ENCODE peak calls at places on chromosome 13, in four cellular contexts. One of them, this sample, is unnamed.
A peak's percentile ranks its signal among the peaks of the same experiment; 100 is the strongest.

GRCh38 chr13:51587372-51587771 is 3.1 kb downstream of the WDFY2 start:
- DNase-seq in mammary epithelial cell: no peak
- DNase-seq in DND-41: no peak
- DNase-seq in GM23338: no peak
- DNase-seq in this sample: no peak

GRCh38 chr13:36766295-36766694 is 52.7 kb upstream of the RFXAP start:
- DNase-seq in mammary epithelial cell: peak; percentile 84
- DNase-seq in DND-41: no peak
- DNase-seq in GM23338: peak; percentile 17
- DNase-seq in this sample: no peak

GRCh38 chr13:34561033-34561432 is 381.0 kb upstream of the NBEA start:
- DNase-seq in mammary epithelial cell: no peak
- DNase-seq in DND-41: no peak
- DNase-seq in GM23338: no peak
- DNase-seq in this sample: no peak

GRCh38 chr13:90416519-90416918 is 931.0 kb upstream of the MIR17HG start:
- DNase-seq in mammary epithelial cell: peak; percentile 24
- DNase-seq in DND-41: no peak
- DNase-seq in GM23338: no peak
- DNase-seq in this sample: peak; percentile 76

GRCh38 chr13:37194428-37194861 is 89.0 kb upstream of the CSNK1A1L start:
- DNase-seq in mammary epithelial cell: peak; percentile 88
- DNase-seq in DND-41: no peak
- DNase-seq in GM23338: no peak
- DNase-seq in this sample: no peak

GRCh38 chr13:29196409-29197074 is 376.4 kb downstream of the MTUS2 start:
- DNase-seq in mammary epithelial cell: no peak
- DNase-seq in DND-41: no peak
- DNase-seq in GM23338: no peak
- DNase-seq in this sample: no peak

GRCh38 chr13:86567119-86567518 is 767.9 kb upstream of the SLITRK6 start:
- DNase-seq in mammary epithelial cell: no peak
- DNase-seq in DND-41: no peak
- DNase-seq in GM23338: peak; percentile 58
- DNase-seq in this sample: no peak

GRCh38 chr13:103157434-103158145 is 91.4 kb upstream of the SLC10A2 start:
- DNase-seq in mammary epithelial cell: no peak
- DNase-seq in DND-41: no peak
- DNase-seq in GM23338: no peak
- DNase-seq in this sample: no peak

GRCh38 chr13:40452741-40453665 is 213.4 kb downstream of the FOXO1 start:
- DNase-seq in mammary epithelial cell: peak; percentile 97
- DNase-seq in DND-41: no peak
- DNase-seq in GM23338: no peak
- DNase-seq in this sample: no peak

GRCh38 chr13:96053003-96053703 is at the start of gene UGGT2:
- DNase-seq in mammary epithelial cell: peak; percentile 90
- DNase-seq in DND-41: no peak
- DNase-seq in GM23338: peak; percentile 90
- DNase-seq in this sample: peak; percentile 77

GRCh38 chr13:20525144-20525600 is 485 bp downstream of the CRYL1 start:
- DNase-seq in mammary epithelial cell: peak; percentile 7
- DNase-seq in DND-41: no peak
- DNase-seq in GM23338: peak; percentile 66
- DNase-seq in this sample: peak; percentile 21

GRCh38 chr13:75549262-75550158 is at the start of gene UCHL3:
- DNase-seq in mammary epithelial cell: peak; percentile 91
- DNase-seq in DND-41: peak; percentile 96
- DNase-seq in GM23338: peak; percentile 98
- DNase-seq in this sample: peak; percentile 97

GRCh38 chr13:37485766-37486165 is 112.8 kb downstream of the POSTN start:
- DNase-seq in mammary epithelial cell: no peak
- DNase-seq in DND-41: no peak
- DNase-seq in GM23338: no peak
- DNase-seq in this sample: no peak

GRCh38 chr13:45584816-45585215 is 30.7 kb downstream of the ERICH6B start:
- DNase-seq in mammary epithelial cell: peak; percentile 15
- DNase-seq in DND-41: no peak
- DNase-seq in GM23338: peak; percentile 43
- DNase-seq in this sample: peak; percentile 35
- TF ChIP-seq CTCF in mammary epithelial cell: peak; percentile 47
- TF ChIP-seq CTCF in DND-41: peak; percentile 34
- TF ChIP-seq CTCF in GM23338: peak; percentile 65
- TF ChIP-seq CTCF in this sample: peak; percentile 49

GRCh38 chr13:112069727-112070300 is 2.9 kb downstream of the SOX1 start:
- DNase-seq in mammary epithelial cell: no peak
- DNase-seq in DND-41: no peak
- DNase-seq in GM23338: no peak
- DNase-seq in this sample: no peak

GRCh38 chr13:112067121-112067741 is at the start of gene SOX1:
- DNase-seq in mammary epithelial cell: no peak
- DNase-seq in DND-41: no peak
- DNase-seq in GM23338: peak; percentile 73
- DNase-seq in this sample: peak; percentile 81

GRCh38 chr13:112068531-112069062 is 1.6 kb downstream of the SOX1 start:
- DNase-seq in mammary epithelial cell: no peak
- DNase-seq in DND-41: no peak
- DNase-seq in GM23338: no peak
- DNase-seq in this sample: no peak

GRCh38 chr13:112067871-112068305 is 939 bp downstream of the SOX1 start:
- DNase-seq in mammary epithelial cell: no peak
- DNase-seq in DND-41: no peak
- DNase-seq in GM23338: peak; percentile 76
- DNase-seq in this sample: peak; percentile 62

DNA sequence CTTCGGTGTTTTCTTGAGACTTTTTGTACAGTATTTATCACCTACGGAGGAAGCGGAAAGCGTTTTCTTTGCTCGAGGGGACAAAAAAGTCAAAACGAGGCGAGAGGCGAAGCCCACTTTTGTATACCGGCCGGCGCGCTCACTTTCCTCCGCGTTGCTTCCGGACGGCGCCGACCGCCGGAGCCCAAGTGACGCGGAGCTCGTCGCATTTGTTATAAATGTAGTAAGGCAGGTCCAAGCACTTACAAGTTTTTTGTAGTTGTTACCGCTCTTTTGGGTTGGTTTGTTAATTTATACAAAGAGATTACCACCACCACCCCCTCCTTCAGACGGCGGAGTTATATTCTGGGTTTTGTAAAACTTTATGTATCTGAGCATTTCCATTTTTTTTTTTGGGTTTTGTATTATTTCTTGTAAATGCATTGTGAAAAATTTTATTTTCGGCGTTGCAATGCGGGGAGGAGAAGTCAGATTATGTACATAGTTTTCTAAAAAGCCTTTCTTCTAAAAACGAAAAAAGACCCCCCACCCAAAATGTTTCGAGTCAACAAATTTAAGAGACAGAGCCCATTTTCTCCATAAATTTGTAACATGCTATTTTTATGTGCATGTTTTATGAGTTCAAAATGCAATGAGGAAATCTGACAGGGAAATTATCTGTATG is 2.2 kb downstream of the SOX1 start:
- DNase-seq in mammary epithelial cell: no peak
- DNase-seq in DND-41: no peak
- DNase-seq in GM23338: no peak
- DNase-seq in this sample: no peak
- TF ChIP-seq EZH2 in mammary epithelial cell: peak; percentile 24
- TF ChIP-seq EZH2 in DND-41: no peak
- TF ChIP-seq EZH2 in GM23338: peak; percentile 98
- TF ChIP-seq EZH2 in this sample: peak; percentile 16

DNA sequence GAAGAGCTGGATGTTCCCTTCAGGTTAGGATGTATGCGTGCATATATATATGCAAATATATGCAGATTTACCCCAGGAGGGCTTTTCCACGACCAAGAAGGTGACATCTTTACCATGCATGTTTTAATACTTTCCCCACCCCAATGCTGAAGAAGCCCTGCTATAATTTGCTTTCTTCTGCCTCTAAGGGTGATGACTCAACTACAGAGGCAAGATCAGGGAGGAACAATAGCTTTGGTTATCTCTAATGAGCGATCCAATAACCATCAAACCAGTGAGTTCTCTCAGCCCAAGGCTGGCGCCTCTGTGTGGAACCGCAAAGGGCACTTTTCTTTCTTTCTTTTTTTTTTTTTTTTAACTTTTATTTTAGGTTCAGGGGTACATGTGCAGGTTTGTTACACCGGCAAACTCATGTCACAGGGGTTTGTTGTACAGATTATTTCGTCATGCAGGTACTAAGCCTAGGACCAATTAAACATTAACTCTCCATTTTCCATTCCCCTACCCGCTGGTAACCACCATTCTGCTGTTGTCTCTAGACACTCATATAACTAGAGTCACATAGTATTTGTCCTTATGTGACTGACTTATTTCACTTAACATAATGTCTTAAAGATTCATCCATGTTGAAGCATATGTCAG is 25.7 kb upstream of the UBE2L5 start:
- DNase-seq in mammary epithelial cell: peak; percentile 58
- DNase-seq in DND-41: no peak
- DNase-seq in GM23338: peak; percentile 12
- DNase-seq in this sample: peak; percentile 45
- H3K27ac ChIP-seq in mammary epithelial cell: peak overlapping the region; percentile 81
- H3K27ac ChIP-seq in DND-41: peak overlapping the region; percentile 17
- H3K27ac ChIP-seq in GM23338: no peak overlapping the region
- H3K27ac ChIP-seq in this sample: peak overlapping the region; percentile 80

DNA sequence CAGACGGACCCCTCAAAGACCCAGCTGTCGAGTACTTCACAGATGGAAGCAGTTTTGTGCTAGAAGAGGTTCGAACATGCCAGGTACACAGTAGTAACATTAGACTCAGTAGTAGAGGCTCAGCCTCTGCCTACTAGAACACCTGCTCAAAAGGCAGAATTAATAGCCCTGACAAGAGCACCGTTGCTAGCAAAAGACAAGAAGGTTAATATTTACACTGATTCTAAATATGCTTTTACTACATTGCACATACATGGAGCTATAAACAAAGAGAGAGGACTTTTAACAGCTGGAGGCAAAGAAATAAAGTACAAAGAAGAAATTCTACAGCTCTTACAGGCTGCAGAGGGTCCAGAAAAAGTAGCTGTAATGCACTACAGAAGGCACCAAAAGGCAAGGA is 13.6 kb upstream of the SLC15A1 start:
- DNase-seq in mammary epithelial cell: no peak
- DNase-seq in DND-41: no peak
- DNase-seq in GM23338: no peak
- DNase-seq in this sample: no peak
- TF ChIP-seq CTCF in mammary epithelial cell: no peak
- TF ChIP-seq CTCF in DND-41: no peak
- TF ChIP-seq CTCF in GM23338: no peak
- TF ChIP-seq CTCF in this sample: no peak

DNA sequence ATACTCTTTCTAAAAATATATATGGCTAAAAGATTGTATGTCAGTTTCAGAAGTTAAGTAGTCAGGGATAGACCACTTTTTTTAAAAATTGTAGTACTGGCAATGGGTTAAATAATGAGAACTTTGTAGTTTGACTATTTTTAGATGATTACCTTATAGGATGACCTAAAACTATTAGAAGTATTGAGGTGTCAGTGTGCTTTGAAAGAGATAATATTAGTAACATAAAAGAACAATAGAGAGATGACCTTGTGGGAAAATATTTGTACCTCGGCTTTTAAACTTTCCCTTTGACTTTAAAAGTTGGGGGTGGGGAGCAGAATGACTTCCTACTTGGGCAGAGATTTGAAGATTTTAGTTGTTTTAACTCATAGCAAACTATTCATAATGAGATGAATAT is 48.3 kb downstream of the SLAIN1 start:
- DNase-seq in mammary epithelial cell: no peak
- DNase-seq in DND-41: no peak
- DNase-seq in GM23338: no peak
- DNase-seq in this sample: no peak
- TF ChIP-seq EZH2 in mammary epithelial cell: no peak
- TF ChIP-seq EZH2 in DND-41: no peak
- TF ChIP-seq EZH2 in GM23338: no peak
- TF ChIP-seq EZH2 in this sample: no peak

DNA sequence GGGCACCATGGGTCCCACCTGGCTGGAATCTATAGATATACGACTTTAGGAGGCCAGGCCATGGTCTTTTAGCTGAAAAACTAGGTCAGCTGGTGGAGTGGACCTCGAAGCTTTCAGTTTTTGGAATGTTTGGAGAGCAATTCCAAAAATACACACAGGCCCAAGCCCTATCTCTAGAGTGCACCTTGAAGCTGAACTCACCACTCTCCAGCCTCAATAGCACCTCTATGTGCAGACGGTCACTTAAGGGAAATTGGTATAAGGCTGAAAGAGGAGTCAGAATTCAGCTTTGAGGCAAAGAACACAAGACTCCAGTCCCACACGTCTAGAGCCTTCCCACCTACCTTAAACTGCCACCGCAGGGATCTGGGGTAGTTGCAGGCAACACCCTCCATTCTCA is 56.4 kb upstream of the KATNAL1 start:
- DNase-seq in mammary epithelial cell: no peak
- DNase-seq in DND-41: no peak
- DNase-seq in GM23338: no peak
- DNase-seq in this sample: no peak
- H3K27ac ChIP-seq in mammary epithelial cell: no peak overlapping the region
- H3K27ac ChIP-seq in DND-41: peak overlapping the region; percentile 51
- H3K27ac ChIP-seq in GM23338: no peak overlapping the region
- H3K27ac ChIP-seq in this sample: peak overlapping the region; percentile 87

GRCh38 chr13:111636271-111636670 is 315.8 kb downstream of the TEX29 start:
- DNase-seq in mammary epithelial cell: no peak
- DNase-seq in DND-41: no peak
- DNase-seq in GM23338: no peak
- DNase-seq in this sample: no peak

GRCh38 chr13:111638233-111638632 is 317.8 kb downstream of the TEX29 start:
- DNase-seq in mammary epithelial cell: no peak
- DNase-seq in DND-41: no peak
- DNase-seq in GM23338: no peak
- DNase-seq in this sample: no peak

GRCh38 chr13:111639196-111639705 is 318.8 kb downstream of the TEX29 start:
- DNase-seq in mammary epithelial cell: no peak
- DNase-seq in DND-41: no peak
- DNase-seq in GM23338: no peak
- DNase-seq in this sample: no peak

GRCh38 chr13:111636804-111637203 is 316.4 kb downstream of the TEX29 start:
- DNase-seq in mammary epithelial cell: no peak
- DNase-seq in DND-41: no peak
- DNase-seq in GM23338: no peak
- DNase-seq in this sample: no peak

GRCh38 chr13:111637365-111637764 is 316.9 kb downstream of the TEX29 start:
- DNase-seq in mammary epithelial cell: no peak
- DNase-seq in DND-41: no peak
- DNase-seq in GM23338: no peak
- DNase-seq in this sample: no peak
- TF ChIP-seq CTCF in mammary epithelial cell: no peak
- TF ChIP-seq CTCF in DND-41: no peak
- TF ChIP-seq CTCF in GM23338: no peak
- TF ChIP-seq CTCF in this sample: no peak